ENCODE peak calls at places on chromosomes 1 and 21, in four cellular contexts. One of them, this sample, is unnamed.
A peak's percentile ranks its signal among the peaks of the same experiment; 100 is the strongest.

GRCh38 chr1:203663294-203663693 is 36.7 kb downstream of the ATP2B4 start:
- DNase-seq in pancreas: no peak
- DNase-seq in fibroblast of pulmonary artery: peak; percentile 76
- DNase-seq in adipocyte: peak; percentile 55
- DNase-seq in this sample: peak; percentile 92

GRCh38 chr1:31122779-31123178 is 57.3 kb upstream of the PUM1 start:
- DNase-seq in pancreas: no peak
- DNase-seq in adipocyte: no peak
- DNase-seq in fibroblast of pulmonary artery: peak; percentile 48
- DNase-seq in this sample: no peak

GRCh38 chr1:78092686-78093085 is 46.9 kb downstream of the GIPC2 start:
- DNase-seq in pancreas: no peak
- DNase-seq in adipocyte: peak; percentile 48
- DNase-seq in fibroblast of pulmonary artery: no peak
- DNase-seq in this sample: peak; percentile 26

GRCh38 chr1:24828887-24829192 is 83.6 kb downstream of the CLIC4 start:
- DNase-seq in fibroblast of pulmonary artery: no peak
- DNase-seq in pancreas: no peak
- DNase-seq in adipocyte: no peak
- DNase-seq in this sample: no peak

GRCh38 chr1:78570539-78570938 is 49.7 kb upstream of the IFI44L start:
- DNase-seq in fibroblast of pulmonary artery: no peak
- DNase-seq in pancreas: no peak
- DNase-seq in adipocyte: no peak
- DNase-seq in this sample: no peak

GRCh38 chr1:215651867-215652266 is 84.8 kb downstream of the KCTD3 start:
- DNase-seq in adipocyte: no peak
- DNase-seq in pancreas: no peak
- DNase-seq in fibroblast of pulmonary artery: no peak
- DNase-seq in this sample: no peak

GRCh38 chr1:192805832-192806323 is 3.0 kb upstream of the RGS2 start:
- DNase-seq in fibroblast of pulmonary artery: peak; percentile 98
- DNase-seq in pancreas: no peak
- DNase-seq in adipocyte: peak; percentile 94
- DNase-seq in this sample: no peak

GRCh38 chr21:39020751-39021474 is 162.3 kb downstream of the PSMG1 start:
- DNase-seq in pancreas: no peak
- DNase-seq in fibroblast of pulmonary artery: peak; percentile 85
- DNase-seq in adipocyte: peak; percentile 75
- DNase-seq in this sample: no peak

GRCh38 chr21:46189959-46190490 is 5.8 kb upstream of the SPATC1L start:
- DNase-seq in fibroblast of pulmonary artery: no peak
- DNase-seq in pancreas: no peak
- DNase-seq in adipocyte: no peak
- DNase-seq in this sample: no peak

DNA sequence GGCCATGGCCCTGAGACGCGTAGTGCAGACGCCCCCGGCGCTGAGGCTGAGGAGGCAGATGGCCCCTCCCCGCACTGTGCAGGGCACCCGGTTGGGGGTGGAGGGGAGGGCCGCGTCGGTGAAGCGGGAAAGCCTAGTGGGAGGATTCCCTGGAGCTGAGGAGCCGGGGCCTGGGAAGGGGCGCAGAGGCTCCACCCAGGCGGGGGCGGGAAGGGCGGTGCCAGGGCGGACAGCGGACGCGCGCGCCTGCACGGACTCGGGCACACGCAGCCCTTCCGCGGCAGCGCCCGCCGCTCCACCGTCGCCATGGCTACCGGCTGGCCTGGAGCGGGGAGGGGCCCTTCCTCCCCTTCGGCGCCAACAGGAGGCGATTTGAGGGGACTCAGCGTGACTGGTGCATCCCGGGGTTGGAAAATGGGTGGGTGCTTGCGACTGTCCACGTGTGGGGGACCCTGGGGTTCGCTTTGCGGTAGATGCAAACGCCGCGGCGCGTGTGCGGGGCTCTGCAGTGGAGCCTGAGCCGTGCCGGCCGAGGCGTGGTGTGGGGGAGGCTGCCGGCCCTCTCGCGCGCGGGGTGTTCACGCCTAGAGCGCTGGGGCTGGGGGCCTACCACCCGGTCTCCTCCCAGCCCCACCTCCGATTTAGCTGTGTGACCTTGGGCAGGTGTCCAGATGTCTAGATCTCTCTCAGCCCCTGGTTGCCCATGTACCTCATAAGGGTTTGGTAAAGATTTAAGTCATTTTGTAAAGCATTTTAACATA is 35.1 kb downstream of the PTPRF start:
- DNase-seq in adipocyte: peak; percentile 78
- DNase-seq in pancreas: peak; percentile 59
- DNase-seq in fibroblast of pulmonary artery: peak; percentile 54
- DNase-seq in this sample: no peak
- H3K4me3 ChIP-seq in adipocyte: peak overlapping the region; percentile 79
- H3K4me3 ChIP-seq in pancreas: peak overlapping the region; percentile 30
- H3K4me3 ChIP-seq in fibroblast of pulmonary artery: peak overlapping the region; percentile 52
- H3K4me3 ChIP-seq in this sample: no peak overlapping the region

DNA sequence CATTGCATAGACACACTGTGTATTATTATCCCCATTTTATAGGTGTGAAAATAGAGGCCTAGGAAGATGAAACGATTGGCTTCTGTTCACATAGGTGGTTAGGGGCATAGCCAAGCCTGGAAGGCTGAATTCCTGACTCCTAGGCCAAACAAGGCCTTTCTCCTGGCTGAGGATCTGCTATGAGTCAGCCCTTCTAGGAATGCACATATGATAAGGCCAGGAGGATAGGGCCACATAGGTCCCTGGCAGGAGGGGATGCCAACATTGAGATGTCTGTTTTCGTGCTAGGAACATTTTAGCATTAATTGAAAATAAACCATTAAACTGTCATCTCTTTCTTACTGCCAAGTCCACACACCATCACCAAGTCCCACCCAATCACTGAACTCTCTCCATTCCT is 9.2 kb downstream of the CSMD2 start:
- DNase-seq in pancreas: no peak
- DNase-seq in fibroblast of pulmonary artery: no peak
- DNase-seq in adipocyte: no peak
- DNase-seq in this sample: peak; percentile 31
- H3K4me3 ChIP-seq in pancreas: no peak overlapping the region
- H3K4me3 ChIP-seq in fibroblast of pulmonary artery: no peak overlapping the region
- H3K4me3 ChIP-seq in adipocyte: no peak overlapping the region
- H3K4me3 ChIP-seq in this sample: no peak overlapping the region

GRCh38 chr1:156896490-156897033 is 3.0 kb downstream of the PEAR1 start:
- DNase-seq in pancreas: no peak
- DNase-seq in adipocyte: peak; percentile 75
- DNase-seq in fibroblast of pulmonary artery: peak; percentile 85
- DNase-seq in this sample: peak; percentile 98
- H3K4me3 ChIP-seq in pancreas: no peak overlapping the region
- H3K4me3 ChIP-seq in adipocyte: peak overlapping the region; percentile 51
- H3K4me3 ChIP-seq in fibroblast of pulmonary artery: peak overlapping the region; percentile 24
- H3K4me3 ChIP-seq in this sample: no peak overlapping the region

DNA sequence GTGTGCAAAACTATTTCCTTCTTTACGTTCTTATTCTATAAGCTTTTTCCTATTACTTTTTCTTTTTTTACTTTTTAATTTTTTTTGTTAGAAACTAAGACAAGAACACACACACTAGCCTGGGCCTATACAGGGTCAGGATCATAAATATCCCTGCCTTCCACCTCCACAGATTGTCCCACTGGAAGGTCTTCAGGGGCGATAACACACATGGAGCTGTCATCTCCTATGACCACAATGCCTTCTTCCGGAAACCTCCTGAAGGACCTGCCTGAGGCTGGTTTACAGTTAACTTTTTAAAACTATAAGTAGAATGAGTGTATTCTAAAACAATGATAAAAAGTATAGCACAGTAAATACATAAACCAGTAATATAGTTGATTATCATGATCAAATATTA is 10.3 kb upstream of the FAM89A start:
- DNase-seq in fibroblast of pulmonary artery: no peak
- DNase-seq in pancreas: no peak
- DNase-seq in adipocyte: no peak
- DNase-seq in this sample: no peak
- H3K4me3 ChIP-seq in fibroblast of pulmonary artery: no peak overlapping the region
- H3K4me3 ChIP-seq in pancreas: no peak overlapping the region
- H3K4me3 ChIP-seq in adipocyte: no peak overlapping the region
- H3K4me3 ChIP-seq in this sample: no peak overlapping the region

GRCh38 chr1:27832762-27833161 is 2.2 kb downstream of the PPP1R8 start:
- DNase-seq in fibroblast of pulmonary artery: peak; percentile 63
- DNase-seq in adipocyte: peak; percentile 43
- DNase-seq in pancreas: no peak
- DNase-seq in this sample: peak; percentile 42
- H3K4me3 ChIP-seq in fibroblast of pulmonary artery: peak overlapping the region; percentile 96
- H3K4me3 ChIP-seq in adipocyte: peak overlapping the region; percentile 94
- H3K4me3 ChIP-seq in pancreas: no peak overlapping the region
- H3K4me3 ChIP-seq in this sample: peak overlapping the region; percentile 90

GRCh38 chr1:183243190-183244065 is 57.4 kb downstream of the LAMC2 start:
- DNase-seq in pancreas: no peak
- DNase-seq in fibroblast of pulmonary artery: peak; percentile 53
- DNase-seq in adipocyte: peak; percentile 71
- DNase-seq in this sample: no peak

GRCh38 chr1:183242556-183242955 is 56.5 kb downstream of the LAMC2 start:
- DNase-seq in pancreas: no peak
- DNase-seq in adipocyte: peak; percentile 31
- DNase-seq in fibroblast of pulmonary artery: no peak
- DNase-seq in this sample: no peak

GRCh38 chr1:183246436-183246835 is 60.4 kb downstream of the LAMC2 start:
- DNase-seq in fibroblast of pulmonary artery: no peak
- DNase-seq in pancreas: no peak
- DNase-seq in adipocyte: no peak
- DNase-seq in this sample: no peak

GRCh38 chr1:183245366-183245765 is 59.3 kb downstream of the LAMC2 start:
- DNase-seq in fibroblast of pulmonary artery: no peak
- DNase-seq in adipocyte: no peak
- DNase-seq in pancreas: no peak
- DNase-seq in this sample: no peak

DNA sequence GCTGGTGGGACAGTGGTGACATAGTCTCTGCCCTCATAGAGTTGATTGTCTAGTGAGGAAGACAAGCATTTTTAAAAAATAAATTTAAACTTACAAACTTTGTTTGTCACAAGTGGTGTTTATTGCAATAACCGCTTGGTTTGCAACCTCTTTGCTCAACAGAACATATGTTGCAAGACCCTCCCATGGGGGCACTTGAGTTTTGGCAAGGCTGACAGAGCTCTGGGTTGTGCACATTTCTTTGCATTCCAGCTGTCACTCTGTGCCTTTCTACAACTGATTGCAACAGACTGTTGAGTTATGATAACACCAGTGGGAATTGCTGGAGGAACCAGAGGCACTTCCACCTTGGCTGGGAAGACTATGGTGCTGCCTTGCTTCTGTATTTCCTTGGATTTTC is 58.4 kb downstream of the LAMC2 start:
- DNase-seq in adipocyte: peak; percentile 98
- DNase-seq in pancreas: no peak
- DNase-seq in fibroblast of pulmonary artery: peak; percentile 98
- DNase-seq in this sample: no peak
- H3K4me3 ChIP-seq in adipocyte: peak overlapping the region; percentile 61
- H3K4me3 ChIP-seq in pancreas: no peak overlapping the region
- H3K4me3 ChIP-seq in fibroblast of pulmonary artery: no peak overlapping the region
- H3K4me3 ChIP-seq in this sample: no peak overlapping the region

This sample was measured in MG63.